ENCODE peak calls at places on chromosomes 2 and 18, in seven cellular contexts. S, Z, P, D, O, R and K are unnamed samples. For H3K27me3, the result is how much of the 10 kb centered on the place peaks cover.

GRCh38 chr2:230330725-230331124 is 3.7 kb downstream of the SP140L start:
- DNase-seq in S (no peak), Z (peak), P (no peak), D (peak), O (no peak), R (peak), K (no peak)

GRCh38 chr2:84996909-84997308 is 25.9 kb downstream of the KCMF1 start:
- DNase-seq in S (no peak), Z (no peak), P (no peak), D (no peak), O (no peak), R (no peak), K (no peak)

GRCh38 chr2:219733746-219734145 is 106.3 kb downstream of the SLC4A3 start:
- DNase-seq in S (no peak), Z (no peak), P (no peak), D (no peak), O (no peak), R (no peak), K (no peak)

GRCh38 chr2:231680992-231681852 is 27.1 kb upstream of the PTMA start:
- DNase-seq in S (peak), Z (peak), P (peak), D (peak), O (peak), R (peak), K (peak)

GRCh38 chr2:36620321-36620720 is 22.4 kb upstream of the FEZ2 start:
- DNase-seq in S (no peak), Z (no peak), P (no peak), D (no peak), O (no peak), R (no peak), K (no peak)

GRCh38 chr2:127154985-127155650 is 48.2 kb upstream of the BIN1 start:
- DNase-seq in S (peak), Z (peak), P (no peak), D (peak), O (no peak), R (peak), K (no peak)

GRCh38 chr2:54206596-54206995 is 49.4 kb downstream of the TSPYL6 start:
- DNase-seq in S (no peak), Z (no peak), P (no peak), D (peak), O (no peak), R (peak), K (no peak)

GRCh38 chr18:53191634-53192033 is 851.6 kb downstream of the DCC start:
- DNase-seq in S (no peak), Z (no peak), P (no peak), D (no peak), O (no peak), R (no peak), K (no peak)

GRCh38 chr2:156320491-156320896 is 12.0 kb downstream of the NR4A2 start:
- DNase-seq in S (peak), Z (peak), P (peak), D (peak), O (peak), R (peak), K (peak)

GRCh38 chr2:10824191-10824590 is 11.6 kb upstream of the PDIA6 start:
- DNase-seq in S (no peak), Z (no peak), P (no peak), D (no peak), O (no peak), R (no peak), K (no peak)

GRCh38 chr2:209960676-209961630 is 41.5 kb upstream of the RPE start:
- DNase-seq in S (peak), Z (peak), P (peak), D (peak), O (peak), R (peak), K (peak)

GRCh38 chr18:3898866-3899613 is 449.1 kb downstream of the TGIF1 start:
- DNase-seq in S (no peak), Z (no peak), P (no peak), D (no peak), O (no peak), R (no peak), K (no peak)

GRCh38 chr2:43399515-43400245 is 173.3 kb upstream of the ZFP36L2 start:
- DNase-seq in S (no peak), Z (peak), P (no peak), D (peak), O (no peak), R (peak), K (no peak)

DNA sequence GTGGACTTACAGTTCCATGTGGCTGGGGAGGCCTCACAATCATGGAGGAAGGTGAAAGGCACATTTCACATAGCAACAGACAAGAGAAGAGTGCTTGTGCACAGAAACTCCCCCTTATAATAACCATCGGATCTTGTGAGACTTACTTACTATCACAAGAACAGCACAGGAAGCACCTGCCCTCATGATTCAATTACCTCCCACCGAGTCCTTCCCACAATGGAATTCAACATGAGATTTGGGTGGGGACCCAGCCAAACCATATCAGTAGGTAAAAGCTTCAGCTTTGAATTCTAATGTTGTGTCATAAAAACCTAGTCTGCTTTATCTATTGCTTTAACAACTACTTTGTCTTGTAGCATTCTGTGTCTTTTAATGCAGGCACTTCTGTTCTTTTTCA is 140.4 kb upstream of the PIK3C3 start:
- DNase-seq in S (no peak), Z (peak), P (no peak), D (no peak), O (no peak), R (no peak), K (no peak)
- H3K27me3 ChIP-seq in S (under half), Z (under half), P (under half), D (under half), O (under half), R (under half), K (under half)

GRCh38 chr18:57438669-57439616 is 3.8 kb downstream of the ONECUT2 start:
- DNase-seq in S (no peak), Z (no peak), P (no peak), D (no peak), O (no peak), R (no peak), K (no peak)
- H3K27ac ChIP-seq in S (no peak), Z (no peak), P (no peak), D (no peak), O (no peak), R (no peak), K (no peak)

DNA sequence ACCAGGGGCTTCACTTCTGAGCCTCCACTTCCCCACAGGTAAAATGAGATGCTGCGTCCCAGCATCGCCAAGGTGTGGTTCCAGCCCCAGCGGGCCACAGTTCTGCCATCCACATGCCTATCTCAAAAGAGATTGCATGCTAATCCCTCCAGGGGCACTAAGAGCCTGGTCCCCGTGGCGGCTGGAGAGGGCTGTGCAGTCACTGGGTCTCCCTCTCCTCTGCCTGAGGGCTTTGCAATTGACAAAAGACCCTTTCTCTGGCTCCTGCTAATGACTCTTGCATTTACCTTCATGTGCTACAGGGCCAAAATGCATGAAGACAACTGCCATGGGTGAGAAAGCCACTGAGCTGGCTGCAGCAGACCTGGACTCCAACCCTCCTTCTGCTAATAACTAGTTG is 18.5 kb downstream of the ZBTB7C start:
- DNase-seq in S (no peak), Z (no peak), P (no peak), D (no peak), O (no peak), R (no peak), K (no peak)
- H3K27me3 ChIP-seq in S (under half), Z (under half), P (under half), D (under half), O (under half), R (under half), K (under half)

DNA sequence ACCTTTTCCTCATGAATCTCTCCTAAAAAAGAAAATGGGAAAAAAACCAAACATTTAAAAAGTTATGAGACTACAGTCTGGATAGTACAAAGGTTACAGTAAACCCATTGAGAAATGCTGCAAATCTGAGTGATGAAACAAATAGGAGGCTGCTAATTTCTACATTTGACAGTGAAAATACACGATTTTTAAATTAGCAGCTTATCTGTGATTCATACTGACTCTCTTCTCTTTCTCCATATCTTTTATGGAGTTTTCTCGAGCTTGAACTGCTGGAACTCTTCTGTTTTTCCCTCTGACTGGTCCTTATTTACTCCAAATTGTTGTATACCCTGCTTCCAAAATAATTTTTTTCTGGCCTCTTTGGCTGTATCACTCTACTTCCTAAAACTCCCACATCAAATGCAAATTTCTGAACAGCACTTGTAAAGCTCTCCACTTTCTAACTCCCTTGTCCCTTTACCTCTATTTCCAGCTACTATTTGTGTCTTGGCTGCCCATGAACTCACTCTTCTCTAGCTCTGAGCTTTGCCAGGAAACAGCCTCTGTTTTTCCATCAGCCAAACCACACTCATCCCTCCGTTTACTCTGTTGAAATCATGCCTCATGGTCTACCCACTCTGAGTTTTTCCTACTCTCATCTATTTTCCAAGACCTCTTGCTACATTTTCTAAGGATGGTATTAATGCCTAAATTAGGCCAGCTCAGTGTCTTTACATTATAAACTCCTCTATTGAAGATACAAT is 73.7 kb downstream of the RBMS1 start:
- DNase-seq in S (no peak), Z (peak), P (no peak), D (peak), O (no peak), R (peak), K (no peak)
- H3K27ac ChIP-seq in S (peak), Z (peak), P (no peak), D (peak), O (no peak), R (peak), K (peak)

GRCh38 chr2:73034661-73035374 is 36.7 kb downstream of the SFXN5 start:
- DNase-seq in S (no peak), Z (no peak), P (no peak), D (no peak), O (no peak), R (no peak), K (no peak)

GRCh38 chr2:73032702-73033097 is 38.8 kb downstream of the SFXN5 start:
- DNase-seq in S (no peak), Z (no peak), P (no peak), D (no peak), O (no peak), R (no peak), K (no peak)

GRCh38 chr2:73031725-73032701 is 39.5 kb downstream of the SFXN5 start:
- DNase-seq in S (no peak), Z (no peak), P (peak), D (no peak), O (no peak), R (no peak), K (no peak)

GRCh38 chr2:73033766-73034381 is 37.6 kb downstream of the SFXN5 start:
- DNase-seq in S (no peak), Z (no peak), P (no peak), D (no peak), O (no peak), R (no peak), K (no peak)

DNA sequence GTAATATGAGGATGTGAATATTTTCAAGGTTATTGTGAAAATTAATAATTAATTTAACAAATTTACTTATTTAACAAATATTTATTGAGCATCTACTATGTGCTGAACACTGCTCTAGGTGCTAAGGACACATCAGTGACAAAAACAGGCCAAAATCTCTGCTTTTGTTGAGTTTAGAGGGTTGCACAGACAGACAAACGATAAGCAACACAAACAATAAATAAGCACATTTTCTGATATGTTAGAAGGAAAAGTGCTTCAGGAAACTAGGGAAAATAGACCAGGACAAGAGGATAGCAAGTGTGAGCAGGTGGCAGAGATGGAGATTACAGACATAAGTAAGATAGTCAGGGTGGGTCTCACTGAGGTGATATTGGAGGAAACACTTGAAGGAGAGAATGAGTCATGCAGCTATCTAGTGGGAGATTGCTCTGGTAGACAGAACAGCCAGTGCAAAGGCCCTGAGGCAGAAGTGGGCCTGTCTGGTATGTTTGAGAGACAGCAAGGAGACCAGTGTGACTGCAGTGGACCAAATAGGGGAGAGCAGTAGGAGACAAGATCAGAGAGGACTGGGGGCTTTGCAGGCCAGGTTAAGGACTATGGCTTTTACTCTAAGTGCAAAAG is 38.3 kb downstream of the SFXN5 start:
- DNase-seq in S (no peak), Z (no peak), P (no peak), D (no peak), O (no peak), R (no peak), K (no peak)
- H3K27me3 ChIP-seq in S (under half), Z (under half), P (under half), D (under half), O (under half), R (under half), K (under half)

GRCh38 chr2:234673961-234674759 is 177.3 kb upstream of the ARL4C start:
- DNase-seq in S (no peak), Z (no peak), P (no peak), D (peak), O (no peak), R (no peak), K (no peak)
- H3K27ac ChIP-seq in S (no peak), Z (peak), P (no peak), D (peak), O (no peak), R (peak), K (no peak)

GRCh38 chr18:30814446-30814845 is 228.1 kb downstream of the DSC3 start:
- DNase-seq in S (no peak), Z (no peak), P (no peak), D (no peak), O (no peak), R (no peak), K (no peak)
- H3K27me3 ChIP-seq in S (under half), Z (under half), P (under half), D (under half), O (under half), R (under half), K (under half)

GRCh38 chr2:12536926-12537325 is 179.8 kb upstream of the TRIB2 start:
- DNase-seq in S (no peak), Z (no peak), P (no peak), D (no peak), O (no peak), R (no peak), K (no peak)

GRCh38 chr2:12539306-12539705 is 177.4 kb upstream of the TRIB2 start:
- DNase-seq in S (no peak), Z (no peak), P (no peak), D (no peak), O (no peak), R (no peak), K (no peak)

GRCh38 chr2:12538300-12538699 is 178.4 kb upstream of the TRIB2 start:
- DNase-seq in S (no peak), Z (peak), P (no peak), D (no peak), O (no peak), R (no peak), K (no peak)

GRCh38 chr2:12543452-12544220 is 173.1 kb upstream of the TRIB2 start:
- DNase-seq in S (no peak), Z (no peak), P (no peak), D (peak), O (no peak), R (no peak), K (no peak)

GRCh38 chr2:12539771-12540170 is 177.0 kb upstream of the TRIB2 start:
- DNase-seq in S (no peak), Z (no peak), P (no peak), D (no peak), O (no peak), R (no peak), K (no peak)
- H3K27ac ChIP-seq in S (no peak), Z (no peak), P (no peak), D (no peak), O (peak), R (no peak), K (no peak)

GRCh38 chr2:240719676-240720545 is 28.2 kb downstream of the AQP12A start:
- DNase-seq in S (no peak), Z (no peak), P (no peak), D (no peak), O (no peak), R (no peak), K (no peak)
- H3K27me3 ChIP-seq in S (under half), Z (under half), P (under half), D (under half), O (under half), R (under half), K (under half)

GRCh38 chr2:227123697-227124096 is 40.3 kb downstream of the COL4A4 start:
- DNase-seq in S (no peak), Z (no peak), P (no peak), D (no peak), O (no peak), R (no peak), K (no peak)

GRCh38 chr2:227127236-227127635 is 36.8 kb downstream of the COL4A4 start:
- DNase-seq in S (no peak), Z (no peak), P (no peak), D (no peak), O (no peak), R (no peak), K (no peak)

GRCh38 chr2:227130636-227131035 is 33.4 kb downstream of the COL4A4 start:
- DNase-seq in S (no peak), Z (no peak), P (no peak), D (no peak), O (no peak), R (no peak), K (no peak)

GRCh38 chr2:227125506-227125905 is 38.5 kb downstream of the COL4A4 start:
- DNase-seq in S (no peak), Z (no peak), P (no peak), D (no peak), O (no peak), R (no peak), K (no peak)
- H3K27ac ChIP-seq in S (no peak), Z (no peak), P (no peak), D (no peak), O (no peak), R (no peak), K (no peak)